ENCODE peak calls at places on chromosomes 12 and 14, in eight cellular contexts. One of them, this sample, is unnamed. For H3K4me1, the result is how much of the 10 kb centered on the place peaks cover.

GRCh38 chr12:65867428-65867827 is 43.1 kb downstream of the HMGA2 start:
- DNase-seq in CD8-positive, alpha-beta T cell: no peak
- DNase-seq in GM23248: peak
- DNase-seq in upper lobe of left lung: no peak
- DNase-seq in tibial nerve: no peak
- DNase-seq in Peyer's patch: no peak
- DNase-seq in effector memory CD4-positive, alpha-beta T cell: no peak
- DNase-seq in endothelial cell of umbilical vein: peak
- DNase-seq in this sample: no peak

GRCh38 chr14:54348001-54348611 is 48.7 kb upstream of the CDKN3 start:
- DNase-seq in CD8-positive, alpha-beta T cell: no peak
- DNase-seq in GM23248: peak
- DNase-seq in upper lobe of left lung: no peak
- DNase-seq in tibial nerve: no peak
- DNase-seq in Peyer's patch: no peak
- DNase-seq in effector memory CD4-positive, alpha-beta T cell: no peak
- DNase-seq in endothelial cell of umbilical vein: peak
- DNase-seq in this sample: peak

GRCh38 chr14:81219821-81220487 is 805 bp downstream of the GTF2A1 start:
- DNase-seq in CD8-positive, alpha-beta T cell: peak
- DNase-seq in GM23248: peak
- DNase-seq in upper lobe of left lung: peak
- DNase-seq in tibial nerve: no peak
- DNase-seq in Peyer's patch: peak
- DNase-seq in effector memory CD4-positive, alpha-beta T cell: peak
- DNase-seq in endothelial cell of umbilical vein: no peak
- DNase-seq in this sample: peak

GRCh38 chr12:93526786-93527428 is 45.6 kb upstream of the SOCS2 start:
- DNase-seq in CD8-positive, alpha-beta T cell: no peak
- DNase-seq in GM23248: peak
- DNase-seq in upper lobe of left lung: no peak
- DNase-seq in tibial nerve: no peak
- DNase-seq in Peyer's patch: no peak
- DNase-seq in effector memory CD4-positive, alpha-beta T cell: no peak
- DNase-seq in endothelial cell of umbilical vein: peak
- DNase-seq in this sample: peak

GRCh38 chr14:70616646-70617045 is 16.2 kb upstream of the MED6 start:
- DNase-seq in CD8-positive, alpha-beta T cell: no peak
- DNase-seq in GM23248: peak
- DNase-seq in upper lobe of left lung: no peak
- DNase-seq in tibial nerve: no peak
- DNase-seq in Peyer's patch: no peak
- DNase-seq in effector memory CD4-positive, alpha-beta T cell: no peak
- DNase-seq in endothelial cell of umbilical vein: no peak
- DNase-seq in this sample: no peak

GRCh38 chr14:24851837-24852236 is 198.1 kb downstream of the STXBP6 start:
- DNase-seq in CD8-positive, alpha-beta T cell: no peak
- DNase-seq in GM23248: peak
- DNase-seq in upper lobe of left lung: no peak
- DNase-seq in tibial nerve: no peak
- DNase-seq in Peyer's patch: no peak
- DNase-seq in effector memory CD4-positive, alpha-beta T cell: no peak
- DNase-seq in endothelial cell of umbilical vein: no peak
- DNase-seq in this sample: no peak

GRCh38 chr12:3725267-3726115 is 27.4 kb downstream of the CRACR2A start:
- DNase-seq in CD8-positive, alpha-beta T cell: no peak
- DNase-seq in GM23248: peak
- DNase-seq in upper lobe of left lung: no peak
- DNase-seq in tibial nerve: peak
- DNase-seq in Peyer's patch: no peak
- DNase-seq in effector memory CD4-positive, alpha-beta T cell: no peak
- DNase-seq in endothelial cell of umbilical vein: peak
- DNase-seq in this sample: no peak

GRCh38 chr14:71721791-71722190 is 210.4 kb upstream of the RGS6 start:
- DNase-seq in CD8-positive, alpha-beta T cell: no peak
- DNase-seq in GM23248: no peak
- DNase-seq in upper lobe of left lung: no peak
- DNase-seq in tibial nerve: no peak
- DNase-seq in Peyer's patch: no peak
- DNase-seq in effector memory CD4-positive, alpha-beta T cell: no peak
- DNase-seq in endothelial cell of umbilical vein: no peak
- DNase-seq in this sample: no peak

GRCh38 chr12:131065801-131066200 is 112.1 kb downstream of the ADGRD1 start:
- DNase-seq in CD8-positive, alpha-beta T cell: no peak
- DNase-seq in GM23248: no peak
- DNase-seq in upper lobe of left lung: no peak
- DNase-seq in tibial nerve: peak
- DNase-seq in Peyer's patch: no peak
- DNase-seq in effector memory CD4-positive, alpha-beta T cell: no peak
- DNase-seq in endothelial cell of umbilical vein: no peak
- DNase-seq in this sample: peak

GRCh38 chr12:84807249-84807648 is 105.3 kb downstream of the SLC6A15 start:
- DNase-seq in CD8-positive, alpha-beta T cell: no peak
- DNase-seq in GM23248: peak
- DNase-seq in upper lobe of left lung: no peak
- DNase-seq in tibial nerve: no peak
- DNase-seq in Peyer's patch: no peak
- DNase-seq in effector memory CD4-positive, alpha-beta T cell: no peak
- DNase-seq in endothelial cell of umbilical vein: no peak
- DNase-seq in this sample: no peak

GRCh38 chr12:52050771-52051541 is at the start of gene NR4A1:
- DNase-seq in CD8-positive, alpha-beta T cell: peak
- DNase-seq in GM23248: peak
- DNase-seq in upper lobe of left lung: peak
- DNase-seq in tibial nerve: peak
- DNase-seq in Peyer's patch: peak
- DNase-seq in effector memory CD4-positive, alpha-beta T cell: peak
- DNase-seq in endothelial cell of umbilical vein: peak
- DNase-seq in this sample: peak

GRCh38 chr14:37599527-37600368 is 4.3 kb downstream of the TTC6 start:
- DNase-seq in CD8-positive, alpha-beta T cell: no peak
- DNase-seq in GM23248: peak
- DNase-seq in upper lobe of left lung: peak
- DNase-seq in tibial nerve: no peak
- DNase-seq in Peyer's patch: no peak
- DNase-seq in effector memory CD4-positive, alpha-beta T cell: no peak
- DNase-seq in endothelial cell of umbilical vein: no peak
- DNase-seq in this sample: peak

GRCh38 chr14:99703381-99703780 is 19.3 kb downstream of the CYP46A1 start:
- DNase-seq in CD8-positive, alpha-beta T cell: no peak
- DNase-seq in GM23248: no peak
- DNase-seq in upper lobe of left lung: no peak
- DNase-seq in tibial nerve: no peak
- DNase-seq in Peyer's patch: no peak
- DNase-seq in effector memory CD4-positive, alpha-beta T cell: no peak
- DNase-seq in endothelial cell of umbilical vein: no peak
- DNase-seq in this sample: no peak

GRCh38 chr12:94145231-94145979 is 3.0 kb upstream of the PLXNC1 start:
- DNase-seq in CD8-positive, alpha-beta T cell: no peak
- DNase-seq in GM23248: peak
- DNase-seq in upper lobe of left lung: no peak
- DNase-seq in tibial nerve: no peak
- DNase-seq in Peyer's patch: no peak
- DNase-seq in effector memory CD4-positive, alpha-beta T cell: no peak
- DNase-seq in endothelial cell of umbilical vein: no peak
- DNase-seq in this sample: peak

GRCh38 chr12:47835831-47836155 is 16.1 kb upstream of the HDAC7 start:
- DNase-seq in CD8-positive, alpha-beta T cell: no peak
- DNase-seq in GM23248: no peak
- DNase-seq in upper lobe of left lung: no peak
- DNase-seq in tibial nerve: no peak
- DNase-seq in Peyer's patch: no peak
- DNase-seq in effector memory CD4-positive, alpha-beta T cell: no peak
- DNase-seq in endothelial cell of umbilical vein: no peak
- DNase-seq in this sample: no peak

GRCh38 chr14:35292770-35293561 is 784 bp downstream of the PSMA6 start:
- DNase-seq in CD8-positive, alpha-beta T cell: no peak
- DNase-seq in GM23248: peak
- DNase-seq in upper lobe of left lung: no peak
- DNase-seq in tibial nerve: no peak
- DNase-seq in Peyer's patch: no peak
- DNase-seq in effector memory CD4-positive, alpha-beta T cell: no peak
- DNase-seq in endothelial cell of umbilical vein: no peak
- DNase-seq in this sample: no peak
- H3K4me3 ChIP-seq in CD8-positive, alpha-beta T cell: peak
- H3K4me3 ChIP-seq in GM23248: peak
- H3K4me3 ChIP-seq in upper lobe of left lung: peak
- H3K4me3 ChIP-seq in tibial nerve: peak
- H3K4me3 ChIP-seq in Peyer's patch: peak
- H3K4me3 ChIP-seq in effector memory CD4-positive, alpha-beta T cell: peak
- H3K4me3 ChIP-seq in endothelial cell of umbilical vein: peak
- H3K4me3 ChIP-seq in this sample: peak

GRCh38 chr12:7188557-7189397 is 709 bp upstream of the PEX5 start:
- DNase-seq in CD8-positive, alpha-beta T cell: peak
- DNase-seq in GM23248: peak
- DNase-seq in upper lobe of left lung: peak
- DNase-seq in tibial nerve: peak
- DNase-seq in Peyer's patch: peak
- DNase-seq in effector memory CD4-positive, alpha-beta T cell: peak
- DNase-seq in endothelial cell of umbilical vein: peak
- DNase-seq in this sample: peak

GRCh38 chr12:7189398-7190267 is at the start of gene PEX5:
- DNase-seq in CD8-positive, alpha-beta T cell: peak
- DNase-seq in GM23248: peak
- DNase-seq in upper lobe of left lung: peak
- DNase-seq in tibial nerve: peak
- DNase-seq in Peyer's patch: peak
- DNase-seq in effector memory CD4-positive, alpha-beta T cell: peak
- DNase-seq in endothelial cell of umbilical vein: peak
- DNase-seq in this sample: peak

GRCh38 chr12:7190268-7191055 is 976 bp downstream of the PEX5 start:
- DNase-seq in CD8-positive, alpha-beta T cell: no peak
- DNase-seq in GM23248: peak
- DNase-seq in upper lobe of left lung: peak
- DNase-seq in tibial nerve: peak
- DNase-seq in Peyer's patch: peak
- DNase-seq in effector memory CD4-positive, alpha-beta T cell: no peak
- DNase-seq in endothelial cell of umbilical vein: no peak
- DNase-seq in this sample: no peak
- H3K4me1 ChIP-seq in CD8-positive, alpha-beta T cell: under half
- H3K4me1 ChIP-seq in GM23248: under half
- H3K4me1 ChIP-seq in upper lobe of left lung: under half
- H3K4me1 ChIP-seq in tibial nerve: under half
- H3K4me1 ChIP-seq in Peyer's patch: under half
- H3K4me1 ChIP-seq in effector memory CD4-positive, alpha-beta T cell: under half
- H3K4me1 ChIP-seq in endothelial cell of umbilical vein: under half
- H3K4me1 ChIP-seq in this sample: under half

GRCh38 chr12:26647091-26647490 is 185.9 kb downstream of the ITPR2 start:
- DNase-seq in CD8-positive, alpha-beta T cell: no peak
- DNase-seq in GM23248: no peak
- DNase-seq in upper lobe of left lung: no peak
- DNase-seq in tibial nerve: no peak
- DNase-seq in Peyer's patch: no peak
- DNase-seq in effector memory CD4-positive, alpha-beta T cell: no peak
- DNase-seq in endothelial cell of umbilical vein: no peak
- DNase-seq in this sample: no peak

GRCh38 chr12:26642361-26642760 is 190.6 kb downstream of the ITPR2 start:
- DNase-seq in CD8-positive, alpha-beta T cell: no peak
- DNase-seq in GM23248: peak
- DNase-seq in upper lobe of left lung: no peak
- DNase-seq in tibial nerve: no peak
- DNase-seq in Peyer's patch: no peak
- DNase-seq in effector memory CD4-positive, alpha-beta T cell: no peak
- DNase-seq in endothelial cell of umbilical vein: no peak
- DNase-seq in this sample: no peak

GRCh38 chr12:26646571-26646970 is 186.4 kb downstream of the ITPR2 start:
- DNase-seq in CD8-positive, alpha-beta T cell: no peak
- DNase-seq in GM23248: no peak
- DNase-seq in upper lobe of left lung: no peak
- DNase-seq in tibial nerve: no peak
- DNase-seq in Peyer's patch: no peak
- DNase-seq in effector memory CD4-positive, alpha-beta T cell: no peak
- DNase-seq in endothelial cell of umbilical vein: no peak
- DNase-seq in this sample: no peak

GRCh38 chr12:26648066-26648465 is 184.9 kb downstream of the ITPR2 start:
- DNase-seq in CD8-positive, alpha-beta T cell: no peak
- DNase-seq in GM23248: no peak
- DNase-seq in upper lobe of left lung: no peak
- DNase-seq in tibial nerve: no peak
- DNase-seq in Peyer's patch: no peak
- DNase-seq in effector memory CD4-positive, alpha-beta T cell: no peak
- DNase-seq in endothelial cell of umbilical vein: peak
- DNase-seq in this sample: no peak

GRCh38 chr12:26643532-26644315 is 189.3 kb downstream of the ITPR2 start:
- DNase-seq in CD8-positive, alpha-beta T cell: no peak
- DNase-seq in GM23248: no peak
- DNase-seq in upper lobe of left lung: no peak
- DNase-seq in tibial nerve: no peak
- DNase-seq in Peyer's patch: no peak
- DNase-seq in effector memory CD4-positive, alpha-beta T cell: no peak
- DNase-seq in endothelial cell of umbilical vein: no peak
- DNase-seq in this sample: peak
- H3K4me3 ChIP-seq in CD8-positive, alpha-beta T cell: no peak
- H3K4me3 ChIP-seq in GM23248: no peak
- H3K4me3 ChIP-seq in upper lobe of left lung: no peak
- H3K4me3 ChIP-seq in tibial nerve: no peak
- H3K4me3 ChIP-seq in Peyer's patch: no peak
- H3K4me3 ChIP-seq in effector memory CD4-positive, alpha-beta T cell: no peak
- H3K4me3 ChIP-seq in endothelial cell of umbilical vein: no peak
- H3K4me3 ChIP-seq in this sample: no peak

GRCh38 chr14:26597136-26598080 is at the start of gene NOVA1:
- DNase-seq in CD8-positive, alpha-beta T cell: no peak
- DNase-seq in GM23248: peak
- DNase-seq in upper lobe of left lung: peak
- DNase-seq in tibial nerve: peak
- DNase-seq in Peyer's patch: peak
- DNase-seq in effector memory CD4-positive, alpha-beta T cell: no peak
- DNase-seq in endothelial cell of umbilical vein: peak
- DNase-seq in this sample: peak

GRCh38 chr14:26594756-26595545 is 2.9 kb downstream of the NOVA1 start:
- DNase-seq in CD8-positive, alpha-beta T cell: no peak
- DNase-seq in GM23248: no peak
- DNase-seq in upper lobe of left lung: no peak
- DNase-seq in tibial nerve: no peak
- DNase-seq in Peyer's patch: no peak
- DNase-seq in effector memory CD4-positive, alpha-beta T cell: no peak
- DNase-seq in endothelial cell of umbilical vein: no peak
- DNase-seq in this sample: peak

GRCh38 chr14:26598081-26598671 is 343 bp upstream of the NOVA1 start:
- DNase-seq in CD8-positive, alpha-beta T cell: no peak
- DNase-seq in GM23248: peak
- DNase-seq in upper lobe of left lung: peak
- DNase-seq in tibial nerve: peak
- DNase-seq in Peyer's patch: peak
- DNase-seq in effector memory CD4-positive, alpha-beta T cell: no peak
- DNase-seq in endothelial cell of umbilical vein: peak
- DNase-seq in this sample: peak

GRCh38 chr14:26595922-26596721 is 1.7 kb downstream of the NOVA1 start:
- DNase-seq in CD8-positive, alpha-beta T cell: no peak
- DNase-seq in GM23248: peak
- DNase-seq in upper lobe of left lung: no peak
- DNase-seq in tibial nerve: no peak
- DNase-seq in Peyer's patch: no peak
- DNase-seq in effector memory CD4-positive, alpha-beta T cell: no peak
- DNase-seq in endothelial cell of umbilical vein: peak
- DNase-seq in this sample: no peak

DNA sequence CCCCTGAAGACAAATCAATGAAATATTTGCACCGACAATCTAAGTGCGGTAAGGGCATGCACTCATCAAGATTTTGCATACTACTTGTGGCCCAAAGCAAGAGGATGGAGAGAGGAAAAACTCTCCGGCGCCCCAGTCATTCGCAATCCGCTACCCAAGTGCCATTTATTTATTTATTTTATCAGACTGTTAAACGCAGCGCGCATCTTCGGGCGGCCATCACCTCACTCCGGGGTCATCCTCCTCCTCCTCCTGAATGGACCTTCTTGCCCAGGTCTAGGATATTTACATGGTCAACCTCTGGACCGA is 1.2 kb downstream of the NOVA1 start:
- DNase-seq in CD8-positive, alpha-beta T cell: no peak
- DNase-seq in GM23248: peak
- DNase-seq in upper lobe of left lung: no peak
- DNase-seq in tibial nerve: no peak
- DNase-seq in Peyer's patch: no peak
- DNase-seq in effector memory CD4-positive, alpha-beta T cell: no peak
- DNase-seq in endothelial cell of umbilical vein: peak
- DNase-seq in this sample: no peak
- H3K4me1 ChIP-seq in CD8-positive, alpha-beta T cell: under half
- H3K4me1 ChIP-seq in GM23248: under half
- H3K4me1 ChIP-seq in upper lobe of left lung: under half
- H3K4me1 ChIP-seq in tibial nerve: under half
- H3K4me1 ChIP-seq in Peyer's patch: under half
- H3K4me1 ChIP-seq in effector memory CD4-positive, alpha-beta T cell: under half
- H3K4me1 ChIP-seq in endothelial cell of umbilical vein: under half
- H3K4me1 ChIP-seq in this sample: under half

This sample was measured in HAP-1.